ENCODE peak calls at places on chromosomes 2 and 18, in five cellular contexts. I, R, X, V and F are unnamed samples.

GRCh38 chr18:43876286-43877082 is 599.2 kb upstream of the SYT4 start:
- DNase-seq in I (no peak), R (no peak), X (no peak), V (no peak), F (no peak)

GRCh38 chr2:241842620-241843211 is 16.0 kb downstream of the PDCD1 start:
- DNase-seq in I (peak), R (peak), X (peak), V (no peak), F (no peak)

GRCh38 chr2:98454500-98455235 is 10.0 kb downstream of the INPP4A start:
- DNase-seq in I (no peak), R (peak), X (no peak), V (peak), F (no peak)

GRCh38 chr2:23622466-23622865 is 237.5 kb downstream of the KLHL29 start:
- DNase-seq in I (no peak), R (no peak), X (no peak), V (no peak), F (no peak)

GRCh38 chr18:75374466-75374865 is 53.0 kb downstream of the SMIM21 start:
- DNase-seq in I (no peak), R (no peak), X (no peak), V (no peak), F (no peak)

GRCh38 chr2:55051026-55051866 is 995 bp upstream of the RTN4 start:
- DNase-seq in I (no peak), R (peak), X (peak), V (peak), F (no peak)

GRCh38 chr18:9811978-9812377 is 73.8 kb upstream of the TXNDC2 start:
- DNase-seq in I (no peak), R (no peak), X (no peak), V (no peak), F (no peak)

GRCh38 chr2:157473585-157473984 is 29.7 kb upstream of the CYTIP start:
- DNase-seq in I (no peak), R (peak), X (no peak), V (no peak), F (peak)

GRCh38 chr2:142234701-142235100 is 103.9 kb upstream of the LRP1B start:
- DNase-seq in I (no peak), R (no peak), X (no peak), V (no peak), F (no peak)

GRCh38 chr2:28658369-28658768 is 93.3 kb upstream of the PPP1CB start:
- DNase-seq in I (no peak), R (no peak), X (no peak), V (peak), F (no peak)

GRCh38 chr2:160355080-160355479 is 138.5 kb downstream of the RBMS1 start:
- DNase-seq in I (no peak), R (no peak), X (no peak), V (peak), F (no peak)

GRCh38 chr2:171630812-171631626 is 56.2 kb upstream of the DYNC1I2 start:
- DNase-seq in I (no peak), R (no peak), X (no peak), V (no peak), F (no peak)